ENCODE peak calls at places on chromosomes 1 and 21, in seven cellular contexts. X is H1, W is HCT116, G is K562, Z is IMR-90, K is neuronal stem cell, B is fibroblast of lung. Y is an unnamed sample.

GRCh38 chr1:45009956-45010854 is 919 bp downstream of the HECTD3 start:
- DNase-seq in X (peak; percentile 52), W (no peak), G (peak; percentile 48), Z (no peak), K (peak; percentile 8), B (no peak), Y (peak; percentile 81)

GRCh38 chr1:57736940-57737339 is 313.1 kb upstream of the DAB1 start:
- DNase-seq in X (no peak), W (no peak), G (no peak), Z (no peak), K (no peak), B (no peak), Y (no peak)

GRCh38 chr21:44914176-44914874 is 6.4 kb downstream of the ITGB2 start:
- DNase-seq in X (no peak), W (no peak), G (no peak), Z (no peak), K (no peak), B (no peak), Y (no peak)

GRCh38 chr1:150976879-150977694 is 2.5 kb upstream of the CERS2 start:
- DNase-seq in X (peak; percentile 82), W (peak; percentile 85), G (peak; percentile 84), Z (no peak), K (no peak), B (no peak), Y (peak; percentile 94)

GRCh38 chr21:25456672-25457071 is 150.6 kb downstream of the MRPL39 start:
- DNase-seq in X (no peak), W (no peak), G (no peak), Z (peak; percentile 7), K (no peak), B (peak; percentile 85), Y (no peak)

GRCh38 chr1:59455206-59455605 is 158.3 kb downstream of the FGGY start:
- DNase-seq in X (no peak), W (no peak), G (no peak), Z (peak; percentile 80), K (no peak), B (peak; percentile 85), Y (no peak)

GRCh38 chr1:101253976-101254660 is 17.3 kb downstream of the S1PR1 start:
- DNase-seq in X (no peak), W (no peak), G (no peak), Z (peak; percentile 63), K (no peak), B (peak; percentile 87), Y (no peak)

GRCh38 chr1:186093437-186093836 is 281.6 kb downstream of the TPR start:
- DNase-seq in X (no peak), W (no peak), G (no peak), Z (peak; percentile 38), K (no peak), B (peak; percentile 44), Y (peak; percentile 23)

GRCh38 chr1:199685369-199685768 is 342.1 kb upstream of the NR5A2 start:
- DNase-seq in X (no peak), W (peak; percentile 74), G (no peak), Z (peak; percentile 75), K (no peak), B (peak; percentile 86), Y (no peak)

GRCh38 chr1:20399606-20400180 is 86.3 kb downstream of the CAMK2N1 start:
- DNase-seq in X (no peak), W (no peak), G (no peak), Z (no peak), K (no peak), B (no peak), Y (no peak)

GRCh38 chr1:85328713-85329376 is 52.4 kb upstream of the BCL10 start:
- DNase-seq in X (no peak), W (peak; percentile 94), G (no peak), Z (peak; percentile 99), K (peak; percentile 6), B (peak; percentile 100), Y (no peak)

GRCh38 chr1:17485280-17485679 is 45.8 kb upstream of the RCC2 start:
- DNase-seq in X (peak; percentile 71), W (no peak), G (peak; percentile 37), Z (peak; percentile 10), K (no peak), B (no peak), Y (no peak)

GRCh38 chr1:110150330-110151174 is at the start of gene SLC6A17:
- DNase-seq in X (peak; percentile 81), W (peak; percentile 65), G (peak; percentile 27), Z (peak; percentile 68), K (peak; percentile 45), B (peak; percentile 59), Y (no peak)

GRCh38 chr1:204782118-204782700 is 88.5 kb upstream of the NFASC start:
- DNase-seq in X (no peak), W (no peak), G (no peak), Z (peak; percentile 4), K (no peak), B (peak; percentile 79), Y (no peak)

GRCh38 chr1:54716299-54717047 is 812 bp downstream of the TTC4 start:
- DNase-seq in X (no peak), W (no peak), G (peak; percentile 41), Z (peak; percentile 81), K (no peak), B (peak; percentile 80), Y (no peak)

GRCh38 chr1:98157524-98158293 is 236.9 kb upstream of the DPYD start:
- DNase-seq in X (no peak), W (no peak), G (no peak), Z (peak; percentile 72), K (no peak), B (peak; percentile 53), Y (no peak)

DNA sequence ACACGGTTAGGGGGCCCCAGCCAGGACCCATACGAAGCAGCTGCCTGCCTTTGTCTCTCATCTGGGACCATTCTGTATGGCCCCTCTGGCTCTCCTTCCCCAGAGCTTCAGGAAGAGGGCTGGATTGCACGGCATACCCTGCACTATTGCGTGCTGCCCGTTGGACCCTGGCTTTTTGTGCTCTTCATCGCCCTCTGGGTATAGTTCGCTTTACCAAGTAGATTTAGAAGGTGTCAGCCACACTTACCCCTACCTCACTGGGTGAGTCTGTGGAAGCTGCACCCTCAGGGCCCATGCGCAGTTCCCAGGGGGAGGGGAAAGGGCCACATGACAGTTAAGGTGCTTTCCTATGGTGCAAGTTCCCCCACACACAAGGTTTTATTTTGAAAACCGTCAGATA is 7.2 kb downstream of the NAV1 start:
- DNase-seq in X (no peak), W (peak; percentile 32), G (no peak), Z (no peak), K (no peak), B (no peak), Y (no peak)
- H3K27ac ChIP-seq in X (no peak overlapping the region), W (no peak overlapping the region), G (no peak overlapping the region), Z (no peak overlapping the region), K (no peak overlapping the region), B (no peak overlapping the region), Y (no peak overlapping the region)

DNA sequence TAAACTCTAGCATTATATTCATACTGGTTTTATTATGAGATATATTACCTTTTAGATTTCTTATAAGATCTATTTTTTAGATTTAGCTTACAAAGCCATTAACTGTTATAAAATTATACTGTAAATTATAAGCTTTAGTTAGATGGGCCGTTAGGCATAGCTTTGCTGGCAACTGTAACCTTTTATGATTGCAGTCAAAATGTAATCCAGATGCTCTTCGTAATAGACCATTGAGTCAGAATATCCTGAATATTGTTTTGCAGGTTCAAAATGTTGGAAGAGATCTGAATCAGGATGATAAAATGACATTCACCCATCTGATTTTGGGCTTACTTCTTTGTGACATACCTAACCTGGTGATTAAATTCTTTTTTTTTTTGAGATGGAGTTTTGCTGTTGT is 20.9 kb downstream of the ITSN1 start:
- DNase-seq in X (no peak), W (no peak), G (no peak), Z (no peak), K (no peak), B (no peak), Y (no peak)
- H3K9ac ChIP-seq in X (no peak overlapping the region), W (no peak overlapping the region), G (no peak overlapping the region), Z (no peak overlapping the region), K (no peak overlapping the region), B (no peak overlapping the region), Y (no peak overlapping the region)

GRCh38 chr1:25126568-25126967 is 105.7 kb downstream of the SYF2 start:
- DNase-seq in X (no peak), W (no peak), G (no peak), Z (no peak), K (no peak), B (no peak), Y (no peak)

GRCh38 chr1:25128168-25128621 is 104.1 kb downstream of the SYF2 start:
- DNase-seq in X (no peak), W (no peak), G (no peak), Z (no peak), K (no peak), B (no peak), Y (no peak)

GRCh38 chr1:25120286-25120685 is 112.0 kb downstream of the SYF2 start:
- DNase-seq in X (no peak), W (no peak), G (no peak), Z (no peak), K (no peak), B (no peak), Y (no peak)

GRCh38 chr1:25122747-25123146 is 109.6 kb downstream of the SYF2 start:
- DNase-seq in X (no peak), W (no peak), G (no peak), Z (no peak), K (no peak), B (no peak), Y (no peak)

GRCh38 chr1:25123551-25123950 is 108.8 kb downstream of the SYF2 start:
- DNase-seq in X (no peak), W (no peak), G (no peak), Z (no peak), K (no peak), B (peak; percentile 23), Y (no peak)
- H3K36me3 ChIP-seq in X (no peaks in the 10 kb centered on the region), W (no peaks in the 10 kb centered on the region), G (no peaks in the 10 kb centered on the region), Z (no peaks in the 10 kb centered on the region), K (no peaks in the 10 kb centered on the region), B (no peaks in the 10 kb centered on the region), Y (no peaks in the 10 kb centered on the region)

DNA sequence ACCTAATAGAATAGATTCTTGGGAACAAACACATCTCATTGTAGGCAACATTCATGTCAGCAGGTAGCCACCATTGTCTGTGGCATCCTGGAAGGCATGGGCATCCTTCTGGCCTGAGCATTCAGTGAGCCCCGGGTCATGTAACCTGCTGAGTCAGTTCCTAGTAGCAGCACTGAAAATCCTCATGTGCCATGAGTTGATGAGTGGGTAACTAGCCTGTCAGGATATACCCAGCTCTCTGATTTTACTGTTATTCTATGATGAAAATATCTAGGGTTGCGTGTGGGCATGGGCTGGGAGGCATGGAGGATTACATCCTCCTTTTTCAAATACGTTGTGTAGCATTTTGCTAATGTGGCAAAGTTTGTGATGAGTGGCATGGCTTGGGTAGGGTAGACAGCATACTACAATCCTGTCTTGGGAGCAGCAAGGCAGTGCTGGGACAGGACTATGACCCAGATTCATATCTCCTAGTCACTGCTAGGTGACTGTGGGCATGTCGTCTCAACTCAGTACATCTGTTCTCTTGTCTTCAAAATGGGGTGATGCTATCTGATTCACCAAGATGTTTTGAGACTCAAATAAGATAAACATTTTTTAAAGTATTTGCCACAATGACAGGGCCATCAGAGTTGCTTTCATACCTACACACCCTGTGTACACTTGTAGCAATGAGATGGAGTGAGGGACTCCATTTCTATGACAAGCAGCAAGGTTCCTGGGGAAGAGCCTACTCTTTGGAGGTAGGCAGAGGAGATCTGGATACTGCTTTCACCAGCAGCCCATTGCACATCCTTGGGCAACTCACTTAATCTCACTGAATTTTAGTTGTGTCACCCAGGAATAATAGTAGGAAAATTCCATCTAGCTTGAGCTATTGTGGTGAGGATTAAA is 62.5 kb downstream of the CD58 start:
- DNase-seq in X (no peak), W (no peak), G (no peak), Z (no peak), K (no peak), B (no peak), Y (no peak)
- H3K27ac ChIP-seq in X (no peak overlapping the region), W (peak overlapping the region; percentile 85), G (peak overlapping the region; percentile 47), Z (no peak overlapping the region), K (no peak overlapping the region), B (peak overlapping the region; percentile 67), Y (peak overlapping the region; percentile 64)

GRCh38 chr1:75615664-75616435 is 4.9 kb upstream of the SLC44A5 start:
- DNase-seq in X (peak; percentile 73), W (no peak), G (peak; percentile 27), Z (peak; percentile 21), K (peak; percentile 64), B (peak; percentile 56), Y (peak; percentile 15)
- H3K9ac ChIP-seq in X (no peak overlapping the region), W (no peak overlapping the region), G (peak overlapping the region; percentile 69), Z (no peak overlapping the region), K (peak overlapping the region; percentile 74), B (no peak overlapping the region), Y (no peak overlapping the region)